ENCODE peak calls at places on chromosome 6, in nine cellular contexts. D is A549, W is thoracic aorta, I is body of pancreas, Q is AG04449, S is skeletal muscle cell, K is SK-N-SH, Y is HL-60, P is brain microvascular endothelial cell. M is an unnamed sample.

GRCh38 chr6:135738646-135739045 is 112.9 kb upstream of the PDE7B start:
- DNase-seq in D (no peak), W (no peak), I (no peak), Q (no peak), S (no peak), K (no peak), Y (no peak), P (no peak), M (no peak)

GRCh38 chr6:35856250-35856649 is 51.1 kb downstream of the LHFPL5 start:
- DNase-seq in D (no peak), W (no peak), I (no peak), Q (no peak), S (no peak), K (no peak), Y (no peak), P (no peak), M (no peak)

GRCh38 chr6:13926378-13926777 is 1.6 kb downstream of the RNF182 start:
- DNase-seq in D (no peak), W (no peak), I (no peak), Q (no peak), S (no peak), K (no peak), Y (no peak), P (no peak), M (no peak)

GRCh38 chr6:169950558-169950957 is 199.1 kb downstream of the ERMARD start:
- DNase-seq in D (no peak), W (no peak), I (peak; percentile 43), Q (no peak), S (no peak), K (no peak), Y (peak; percentile 31), P (no peak), M (no peak)

GRCh38 chr6:81767163-81768000 is 14.9 kb upstream of the TENT5A start:
- DNase-seq in D (no peak), W (no peak), I (peak; percentile 16), Q (peak; percentile 77), S (no peak), K (no peak), Y (no peak), P (peak; percentile 24), M (no peak)

GRCh38 chr6:14280766-14281293 is 163.3 kb downstream of the CD83 start:
- DNase-seq in D (no peak), W (no peak), I (no peak), Q (no peak), S (no peak), K (no peak), Y (no peak), P (no peak), M (no peak)

GRCh38 chr6:38058022-38058421 is 238.5 kb downstream of the ZFAND3 start:
- DNase-seq in D (no peak), W (no peak), I (no peak), Q (peak; percentile 12), S (no peak), K (no peak), Y (no peak), P (peak; percentile 53), M (no peak)

GRCh38 chr6:119129968-119130484 is 51.6 kb upstream of the FAM184A start:
- DNase-seq in D (no peak), W (no peak), I (peak; percentile 30), Q (no peak), S (no peak), K (peak; percentile 55), Y (no peak), P (peak; percentile 39), M (peak; percentile 15)

GRCh38 chr6:816510-817084 is 123.7 kb upstream of the EXOC2 start:
- DNase-seq in D (no peak), W (no peak), I (no peak), Q (no peak), S (no peak), K (no peak), Y (peak; percentile 90), P (no peak), M (no peak)

GRCh38 chr6:11207199-11207968 is 25.1 kb downstream of the NEDD9 start:
- DNase-seq in D (peak; percentile 58), W (peak; percentile 62), I (peak; percentile 87), Q (peak; percentile 100), S (peak; percentile 99), K (no peak), Y (peak; percentile 85), P (peak; percentile 99), M (peak; percentile 99)

GRCh38 chr6:139248911-139249310 is 42.9 kb downstream of the TXLNB start:
- DNase-seq in D (no peak), W (no peak), I (no peak), Q (no peak), S (no peak), K (no peak), Y (no peak), P (no peak), M (no peak)

GRCh38 chr6:139252018-139252390 is 39.8 kb downstream of the TXLNB start:
- DNase-seq in D (no peak), W (no peak), I (no peak), Q (no peak), S (no peak), K (no peak), Y (no peak), P (no peak), M (no peak)

GRCh38 chr6:139251377-139252017 is 40.3 kb downstream of the TXLNB start:
- DNase-seq in D (no peak), W (no peak), I (no peak), Q (no peak), S (no peak), K (no peak), Y (no peak), P (no peak), M (no peak)

GRCh38 chr6:139249387-139249786 is 42.4 kb downstream of the TXLNB start:
- DNase-seq in D (no peak), W (no peak), I (no peak), Q (no peak), S (no peak), K (no peak), Y (no peak), P (no peak), M (no peak)

GRCh38 chr6:139250296-139251274 is 41.2 kb downstream of the TXLNB start:
- DNase-seq in D (peak; percentile 40), W (no peak), I (peak; percentile 54), Q (no peak), S (no peak), K (peak; percentile 64), Y (peak; percentile 65), P (peak; percentile 60), M (no peak)
- H3K4me3 ChIP-seq in D (no peak overlapping the region), W (no peak overlapping the region), I (no peak overlapping the region), Q (no peak overlapping the region), S (no peak overlapping the region), K (no peak overlapping the region), Y (no peak overlapping the region), P (no peak overlapping the region), M (no peak overlapping the region)

DNA sequence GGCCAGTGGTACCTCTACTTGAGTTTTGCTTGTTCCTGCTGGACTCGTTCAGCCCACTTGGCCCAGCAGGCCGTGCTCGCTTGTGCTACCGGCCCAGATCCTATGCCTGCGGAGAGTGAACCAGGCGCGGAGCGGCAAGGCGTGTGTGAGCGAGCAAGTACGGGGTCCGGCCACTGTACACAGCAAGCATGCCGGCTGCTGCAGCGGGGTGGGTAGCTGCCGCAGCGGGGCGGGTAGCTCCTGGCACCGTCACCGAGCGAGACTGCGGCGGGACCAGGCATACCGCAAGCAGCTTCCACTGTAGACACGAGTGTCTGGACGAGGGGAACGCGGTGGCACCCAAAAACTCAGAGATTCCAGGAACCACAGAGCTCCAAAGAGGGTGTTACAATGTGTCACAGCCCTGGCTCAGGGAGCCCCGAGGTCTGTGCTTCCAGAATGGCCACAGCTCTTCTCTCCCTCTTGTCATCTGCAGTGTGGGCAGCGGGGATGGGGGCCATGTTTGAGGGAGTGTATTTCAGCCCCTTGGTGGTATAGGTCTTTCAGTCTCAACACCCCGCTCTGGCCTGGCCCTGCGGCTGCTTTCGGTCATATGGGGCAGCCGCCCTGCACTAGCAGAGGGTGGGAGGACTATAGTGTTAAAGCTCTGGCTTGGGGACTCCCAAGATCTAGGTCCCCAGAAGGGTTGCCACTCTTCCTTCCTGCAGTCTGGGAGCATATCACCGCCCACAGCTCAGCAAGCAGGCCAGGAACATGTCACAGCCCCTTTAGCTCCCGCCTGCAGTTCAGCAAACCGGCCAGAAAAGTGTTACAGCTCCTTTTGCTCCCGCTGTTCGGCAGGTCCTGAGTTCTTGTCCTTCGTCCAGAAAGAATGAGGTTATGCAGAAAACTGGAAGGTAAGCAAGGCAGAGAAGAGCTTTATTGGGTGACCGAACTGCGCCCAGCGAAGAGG is 6.1 kb upstream of the RWDD1 start:
- DNase-seq in D (no peak), W (no peak), I (peak; percentile 15), Q (no peak), S (no peak), K (no peak), Y (no peak), P (no peak), M (no peak)
- H3K4me3 ChIP-seq in D (no peak overlapping the region), W (peak overlapping the region; percentile 70), I (no peak overlapping the region), Q (peak overlapping the region; percentile 36), S (peak overlapping the region; percentile 8), K (no peak overlapping the region), Y (no peak overlapping the region), P (peak overlapping the region; percentile 43), M (peak overlapping the region; percentile 43)

DNA sequence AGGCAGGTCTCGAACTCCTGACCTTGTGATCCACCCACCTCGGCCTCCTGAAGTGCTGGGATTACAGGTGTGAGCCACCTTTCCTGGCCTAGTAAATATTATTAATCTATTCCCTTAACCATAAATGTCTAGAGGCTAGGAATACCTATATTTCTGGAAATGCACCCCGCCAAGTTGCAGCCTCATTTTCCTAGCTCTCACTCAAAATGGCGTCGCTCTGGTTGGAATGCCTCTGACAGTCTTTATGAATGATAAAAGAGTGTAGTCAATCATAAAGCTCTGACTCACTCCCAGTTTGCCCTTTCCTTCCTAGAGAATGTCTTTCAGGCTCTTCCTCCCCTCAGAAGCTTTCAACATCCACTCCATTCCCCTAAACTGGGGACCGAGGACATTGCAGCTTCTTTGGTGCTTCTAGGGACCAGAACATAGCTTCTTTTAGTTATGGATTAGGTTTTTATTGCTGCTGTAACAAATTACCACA is 14.1 kb upstream of the TRIM26 start:
- DNase-seq in D (no peak), W (no peak), I (no peak), Q (no peak), S (no peak), K (no peak), Y (no peak), P (no peak), M (no peak)
- H3K4me3 ChIP-seq in D (no peak overlapping the region), W (no peak overlapping the region), I (no peak overlapping the region), Q (no peak overlapping the region), S (no peak overlapping the region), K (no peak overlapping the region), Y (no peak overlapping the region), P (no peak overlapping the region), M (no peak overlapping the region)

DNA sequence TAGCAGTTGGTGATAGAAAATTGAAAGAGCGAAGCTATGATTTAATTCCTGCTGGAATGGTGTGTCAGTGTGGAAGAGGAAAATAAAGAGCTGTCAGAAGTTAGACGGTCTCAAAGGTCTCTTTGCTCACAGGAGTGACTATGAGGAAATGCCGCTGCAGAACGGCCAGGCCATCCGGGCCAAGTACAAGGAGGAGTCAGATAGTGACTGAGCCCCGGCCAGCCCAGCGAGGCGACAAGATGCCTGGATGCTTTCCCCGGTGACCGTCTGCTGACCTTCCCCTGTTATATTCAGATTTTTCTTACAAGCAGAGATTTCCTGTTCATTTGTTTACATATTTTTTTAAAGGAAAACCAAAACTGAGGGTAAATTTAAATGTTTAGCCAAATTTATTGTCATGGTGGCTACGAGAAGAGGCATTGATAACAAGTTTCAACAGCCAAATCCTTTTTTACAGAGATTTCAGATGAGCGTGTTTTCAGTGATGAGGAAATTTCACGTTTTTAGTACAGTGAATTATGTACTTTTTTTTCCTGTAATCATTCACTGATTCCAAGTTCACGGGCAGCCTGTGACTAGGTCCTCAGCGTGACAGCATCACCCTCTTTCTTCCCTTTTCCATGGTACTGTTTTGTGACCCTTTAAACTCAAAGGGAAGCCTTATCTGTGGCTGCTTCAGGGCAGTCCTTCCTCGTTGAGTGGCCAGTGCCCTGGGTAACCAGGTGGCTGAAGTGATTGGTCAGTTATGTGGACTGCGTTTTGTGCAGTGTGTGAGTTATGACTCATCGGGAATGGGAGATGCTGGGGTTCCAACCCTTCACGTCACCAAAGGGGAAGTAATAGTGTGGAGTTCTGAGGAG is 12.6 kb downstream of the DYNLT1 start:
- DNase-seq in D (peak; percentile 51), W (no peak), I (peak; percentile 67), Q (no peak), S (no peak), K (no peak), Y (no peak), P (peak; percentile 96), M (no peak)
- H3K4me3 ChIP-seq in D (no peak overlapping the region), W (peak overlapping the region; percentile 56), I (no peak overlapping the region), Q (no peak overlapping the region), S (no peak overlapping the region), K (no peak overlapping the region), Y (no peak overlapping the region), P (no peak overlapping the region), M (no peak overlapping the region)

M was measured in epithelial cell of proximal tubule.